ENCODE peak calls at places on chromosomes 7 and 10, in nine cellular contexts. F, P, T, M, A, S, C, N and Z are unnamed samples.

GRCh38 chr10:82194419-82194818 is 319.4 kb downstream of the NRG3 start:
- DNase-seq in A (no peak), M (no peak), S (no peak), T (no peak), N (no peak), F (no peak), C (no peak), P (no peak), Z (no peak)

GRCh38 chr10:5565671-5566581 is 41.2 kb downstream of the CALML3 start:
- DNase-seq in S (peak; percentile 82), M (no peak), F (no peak), C (no peak), A (peak; percentile 15), N (no peak), T (no peak), P (no peak), Z (peak; percentile 95)

GRCh38 chr7:86929293-86930109 is 130.0 kb downstream of the ELAPOR2 start:
- DNase-seq in S (no peak), M (no peak), N (no peak), T (no peak), F (no peak), A (no peak), P (peak; percentile 30), C (no peak), Z (no peak)

GRCh38 chr7:635227-635626 is 91.3 kb upstream of the DNAAF5 start:
- DNase-seq in M (no peak), T (no peak), A (no peak), N (no peak), C (no peak), F (no peak), S (no peak), P (no peak), Z (no peak)

GRCh38 chr10:87850742-87851205 is 12.6 kb downstream of the KLLN start:
- DNase-seq in M (peak; percentile 48), N (no peak), C (peak; percentile 58), T (peak; percentile 37), F (peak; percentile 31), S (peak; percentile 70), A (peak; percentile 83), P (peak; percentile 81), Z (peak; percentile 85)

GRCh38 chr7:90474284-90475210 is 5.1 kb downstream of the PTTG1IP2 start:
- DNase-seq in A (peak; percentile 91), M (peak; percentile 78), C (no peak), T (no peak), F (no peak), S (peak; percentile 97), P (no peak), N (no peak), Z (peak; percentile 80)

GRCh38 chr10:61830846-61831273 is 70.6 kb upstream of the ARID5B start:
- DNase-seq in F (no peak), C (no peak), P (no peak), S (no peak), A (peak; percentile 41), T (no peak), N (no peak), M (no peak), Z (no peak)

GRCh38 chr7:20351901-20352300 is 21.2 kb downstream of the ITGB8 start:
- DNase-seq in N (no peak), T (no peak), M (peak; percentile 68), A (peak; percentile 66), S (peak; percentile 79), P (no peak), F (no peak), C (no peak), Z (no peak)

GRCh38 chr7:124686543-124687161 is 78.9 kb downstream of the GPR37 start:
- DNase-seq in A (no peak), N (no peak), P (no peak), T (no peak), C (no peak), S (no peak), F (no peak), M (no peak), Z (no peak)

GRCh38 chr10:71742301-71743098 is 22.9 kb upstream of the C10orf105 start:
- DNase-seq in F (no peak), M (no peak), C (no peak), T (no peak), S (no peak), A (no peak), P (no peak), N (no peak), Z (no peak)

GRCh38 chr10:71739368-71739900 is 19.9 kb upstream of the C10orf105 start:
- DNase-seq in P (no peak), T (no peak), C (no peak), A (no peak), F (no peak), N (no peak), S (no peak), M (no peak), Z (no peak)

GRCh38 chr10:71741671-71742070 is 22.1 kb upstream of the C10orf105 start:
- DNase-seq in N (no peak), F (no peak), S (no peak), C (no peak), M (no peak), T (no peak), A (no peak), P (no peak), Z (no peak)

GRCh38 chr10:71741029-71741428 is 21.5 kb upstream of the C10orf105 start:
- DNase-seq in N (no peak), C (no peak), T (no peak), F (no peak), A (no peak), S (no peak), M (no peak), P (no peak), Z (no peak)

DNA sequence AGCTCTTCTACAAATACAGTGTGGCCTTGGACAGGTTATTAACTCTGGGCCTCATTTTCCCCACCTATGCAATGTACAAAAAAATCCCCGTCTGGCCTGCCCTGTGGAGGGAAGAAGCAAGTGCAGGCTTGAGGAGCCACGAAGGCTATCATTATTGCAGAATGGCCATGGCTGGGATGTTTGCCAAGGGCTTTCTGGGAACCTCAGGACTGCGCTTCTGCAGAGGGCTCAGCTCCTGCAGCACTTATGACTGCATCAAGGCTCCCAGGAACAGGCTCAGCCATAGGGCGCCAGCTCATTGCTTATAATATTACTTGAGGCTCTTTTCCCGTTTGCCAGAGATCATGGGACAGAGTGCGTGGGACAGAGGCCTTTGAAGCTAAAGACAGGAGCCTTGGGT is 20.5 kb upstream of the C10orf105 start:
- DNase-seq in N (no peak), M (no peak), A (peak; percentile 86), F (no peak), P (no peak), C (no peak), S (peak; percentile 46), T (no peak), Z (peak; percentile 83)
- TF ChIP-seq CTCF in N (no peak), M (no peak), A (no peak), F (no peak), P (no peak), C (no peak), S (no peak), T (no peak), Z (no peak)

GRCh38 chr7:155395176-155395797 is 62.6 kb upstream of the EN2 start:
- DNase-seq in C (no peak), A (no peak), F (no peak), T (no peak), P (no peak), N (no peak), S (no peak), M (no peak), Z (peak; percentile 30)

GRCh38 chr7:155399577-155399976 is 58.4 kb upstream of the EN2 start:
- DNase-seq in S (no peak), A (no peak), P (no peak), C (no peak), M (no peak), N (no peak), F (no peak), T (no peak), Z (no peak)

GRCh38 chr7:155396661-155397060 is 61.3 kb upstream of the EN2 start:
- DNase-seq in F (no peak), M (no peak), C (no peak), N (no peak), T (no peak), P (no peak), A (no peak), S (no peak), Z (no peak)

GRCh38 chr7:155401884-155402283 is 56.0 kb upstream of the EN2 start:
- DNase-seq in A (no peak), F (no peak), M (no peak), N (no peak), C (no peak), T (no peak), S (no peak), P (no peak), Z (no peak)

GRCh38 chr7:155398944-155399343 is 59.0 kb upstream of the EN2 start:
- DNase-seq in C (no peak), T (no peak), M (no peak), F (no peak), A (no peak), N (no peak), S (no peak), P (no peak), Z (no peak)
- TF ChIP-seq CTCF in C (no peak), T (no peak), M (no peak), F (no peak), A (no peak), N (no peak), S (no peak), P (peak; percentile 63), Z (no peak)

DNA sequence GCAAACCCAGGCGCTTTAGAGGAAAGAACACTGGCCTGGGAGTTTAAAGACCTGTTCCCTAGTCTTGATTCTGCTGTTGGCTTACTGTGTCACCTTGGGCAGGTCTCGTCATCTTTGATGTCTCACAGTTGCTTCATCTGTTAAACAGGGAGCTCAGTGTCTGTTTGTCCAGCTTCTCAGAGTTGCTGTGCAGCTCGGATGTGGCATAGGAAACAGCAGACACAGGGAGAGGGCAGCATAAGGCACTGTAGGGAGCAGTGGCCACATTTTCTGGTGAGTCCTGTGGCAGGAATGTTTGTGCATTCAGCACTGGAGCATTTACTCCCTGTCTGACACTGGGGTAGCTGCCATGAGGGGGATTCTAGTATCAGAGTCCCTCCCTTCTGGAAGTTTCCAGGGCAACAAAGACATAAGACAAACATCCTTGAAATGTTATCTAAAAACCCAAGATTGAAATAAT is 2.0 kb downstream of the REPIN1 start:
- DNase-seq in N (no peak), P (no peak), M (no peak), C (no peak), S (peak; percentile 83), T (no peak), A (peak; percentile 71), F (no peak), Z (peak; percentile 55)
- TF ChIP-seq CTCF in N (no peak), P (no peak), M (no peak), C (no peak), S (no peak), T (no peak), A (no peak), F (no peak), Z (no peak)

DNA sequence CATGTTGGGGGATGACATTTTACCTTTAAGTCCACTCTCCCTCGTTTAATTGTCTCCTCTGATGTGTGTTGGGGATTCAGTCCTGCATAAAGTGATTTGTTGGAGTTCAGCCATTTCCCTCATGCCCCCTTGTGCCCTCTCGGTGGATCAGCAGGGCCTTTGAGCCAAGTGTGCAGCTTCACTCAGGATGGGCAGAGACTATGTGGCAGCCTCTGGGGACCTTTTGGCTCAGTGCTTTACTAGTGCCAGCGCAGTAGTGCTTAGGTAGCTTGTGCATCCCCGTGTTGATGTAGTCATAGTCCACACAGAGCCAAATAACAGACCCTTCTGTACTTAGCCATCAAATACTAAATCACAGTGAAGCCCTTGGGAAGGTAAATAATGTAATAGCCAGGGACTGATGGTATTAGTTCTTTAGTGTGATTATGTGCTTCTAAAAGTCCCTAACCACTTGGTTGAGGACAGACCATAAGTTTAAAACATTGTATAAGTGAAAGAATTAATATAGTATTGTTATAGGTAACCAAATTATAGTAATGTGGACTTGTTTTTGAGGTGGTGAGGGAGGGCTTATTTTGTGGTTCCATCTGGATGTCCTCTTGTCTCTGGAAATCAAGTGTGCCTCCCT is 11.4 kb downstream of the BUB3 start:
- DNase-seq in M (no peak), S (no peak), C (no peak), A (no peak), P (no peak), T (no peak), F (no peak), N (no peak), Z (no peak)
- TF ChIP-seq CTCF in M (peak; percentile 6), S (no peak), C (no peak), A (no peak), P (peak; percentile 46), T (no peak), F (no peak), N (no peak), Z (no peak)